ENCODE peak calls at places on chromosomes 16 and 17, in seven cellular contexts. E, B, D, X, R, T and M are unnamed samples.

GRCh38 chr16:81997738-81998137 is 13.5 kb downstream of the SDR42E1 start:
- DNase-seq in E (peak; percentile 60), B (no peak), D (no peak), X (no peak), R (no peak), T (no peak), M (peak; percentile 14)

GRCh38 chr16:73275448-73275847 is 227.5 kb upstream of the ZFHX3 start:
- DNase-seq in E (no peak), B (no peak), D (no peak), X (no peak), R (no peak), T (no peak), M (no peak)

GRCh38 chr17:79650283-79650682 is 39.4 kb upstream of the RBFOX3 start:
- DNase-seq in E (no peak), B (peak; percentile 5), D (no peak), X (no peak), R (peak; percentile 10), T (no peak), M (no peak)

GRCh38 chr16:8044796-8045195 is 545.5 kb downstream of the TMEM114 start:
- DNase-seq in E (no peak), B (no peak), D (no peak), X (peak; percentile 74), R (no peak), T (no peak), M (no peak)

GRCh38 chr17:60390881-60391418 is 983 bp downstream of the USP32 start:
- DNase-seq in E (peak; percentile 45), B (peak; percentile 13), D (peak; percentile 44), X (peak; percentile 92), R (peak; percentile 30), T (no peak), M (no peak)

GRCh38 chr17:75078097-75079022 is 9.4 kb upstream of the SLC16A5 start:
- DNase-seq in E (peak; percentile 55), B (no peak), D (peak; percentile 79), X (no peak), R (no peak), T (peak; percentile 40), M (no peak)

GRCh38 chr17:6713130-6713917 is at the start of gene SLC13A5:
- DNase-seq in E (peak; percentile 80), B (peak; percentile 44), D (no peak), X (no peak), R (no peak), T (no peak), M (no peak)

GRCh38 chr16:58198022-58198683 is at the start of gene CSNK2A2:
- DNase-seq in E (peak; percentile 72), B (peak; percentile 54), D (peak; percentile 72), X (no peak), R (peak; percentile 75), T (no peak), M (no peak)

GRCh38 chr17:11296994-11297393 is 56.0 kb downstream of the SHISA6 start:
- DNase-seq in E (peak; percentile 44), B (no peak), D (no peak), X (peak; percentile 45), R (no peak), T (no peak), M (no peak)

GRCh38 chr17:57459286-57459915 is 203.1 kb downstream of the MSI2 start:
- DNase-seq in E (peak; percentile 93), B (no peak), D (no peak), X (no peak), R (no peak), T (no peak), M (no peak)

GRCh38 chr16:30121741-30122620 is 1.0 kb downstream of the MAPK3 start:
- DNase-seq in E (no peak), B (peak; percentile 51), D (peak; percentile 61), X (peak; percentile 92), R (peak; percentile 53), T (no peak), M (peak; percentile 62)

GRCh38 chr17:80264048-80264792 is 3.6 kb downstream of the RNF213 start:
- DNase-seq in E (no peak), B (no peak), D (peak; percentile 50), X (no peak), R (peak; percentile 37), T (no peak), M (no peak)

GRCh38 chr17:36920032-36921000 is 17.0 kb upstream of the LHX1 start:
- DNase-seq in E (peak; percentile 84), B (no peak), D (no peak), X (no peak), R (no peak), T (no peak), M (no peak)

GRCh38 chr16:13638218-13638617 is 281.7 kb upstream of the ERCC4 start:
- DNase-seq in E (no peak), B (no peak), D (no peak), X (no peak), R (no peak), T (no peak), M (no peak)

GRCh38 chr17:57788710-57789109 is 43.6 kb upstream of the CCDC182 start:
- DNase-seq in E (no peak), B (no peak), D (no peak), X (no peak), R (no peak), T (no peak), M (no peak)

GRCh38 chr17:77374170-77374936 is 233.6 kb downstream of the SEC14L1 start:
- DNase-seq in E (no peak), B (peak; percentile 78), D (peak; percentile 92), X (peak; percentile 96), R (peak; percentile 87), T (no peak), M (peak; percentile 69)

GRCh38 chr17:82309656-82310570 is 7.5 kb downstream of the CD7 start:
- DNase-seq in E (no peak), B (no peak), D (no peak), X (no peak), R (no peak), T (no peak), M (no peak)
- TF ChIP-seq EP300 in E (no peak), B (no peak), D (no peak), X (no peak), R (no peak), T (no peak), M (no peak)

DNA sequence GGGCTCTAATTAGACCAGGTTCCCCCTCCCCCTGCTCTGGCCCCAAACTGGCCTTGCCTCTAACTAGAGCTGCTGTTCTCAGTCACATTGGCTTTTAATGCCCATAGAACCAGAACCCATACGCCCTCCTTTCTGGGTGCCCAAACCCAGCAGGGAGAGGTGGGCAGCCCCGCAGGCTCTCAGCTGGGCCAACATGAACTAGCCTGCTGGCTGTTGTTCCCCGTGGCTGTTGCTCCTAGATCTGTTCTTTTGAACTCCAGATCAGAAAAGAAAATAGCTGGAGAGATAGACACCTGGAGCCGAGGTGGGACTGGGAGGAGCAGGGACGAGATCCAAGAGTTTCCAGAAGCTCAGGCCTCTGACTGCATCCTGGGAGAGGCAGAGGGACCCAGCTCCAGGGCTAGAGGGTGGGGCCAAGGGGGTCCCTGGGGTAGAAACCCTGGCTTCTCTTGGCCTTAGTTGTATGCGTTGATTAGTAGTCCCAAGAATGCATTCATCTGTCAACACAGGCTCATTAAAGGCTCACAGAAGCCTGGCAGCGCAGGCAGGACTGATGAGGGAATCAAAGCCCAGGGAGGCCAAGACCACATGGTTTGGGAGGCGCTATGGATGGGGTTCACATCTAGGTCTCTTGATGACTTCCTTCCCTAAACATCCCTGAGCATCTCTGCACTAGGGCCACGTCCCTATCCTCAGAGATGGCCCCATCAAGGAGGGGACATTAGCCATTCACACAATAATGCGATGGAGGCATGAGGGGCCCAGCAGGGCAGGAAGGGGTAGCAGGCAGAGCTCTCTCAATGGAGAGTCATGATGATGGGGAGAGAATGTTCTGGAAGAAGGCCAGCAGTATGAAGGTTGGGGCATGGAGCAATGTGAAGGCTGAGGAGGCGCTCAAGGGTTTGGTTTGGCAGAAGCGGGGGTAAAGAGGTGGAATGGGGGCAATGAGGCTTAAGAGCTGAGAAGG is 1.3 kb upstream of the CPSF4L start:
- DNase-seq in E (no peak), B (no peak), D (no peak), X (no peak), R (no peak), T (no peak), M (no peak)
- TF ChIP-seq POLR2A in E (no peak), B (no peak), D (no peak), X (no peak), R (no peak), T (no peak), M (no peak)

GRCh38 chr17:72422505-72423285 is 301.9 kb downstream of the SOX9 start:
- DNase-seq in E (peak; percentile 97), B (no peak), D (peak; percentile 38), X (no peak), R (peak; percentile 50), T (peak; percentile 94), M (no peak)
- TF ChIP-seq EP300 in E (peak; percentile 50), B (no peak), D (no peak), X (no peak), R (no peak), T (peak; percentile 64), M (no peak)

GRCh38 chr17:39626171-39626670 is 531 bp upstream of the PPP1R1B start:
- DNase-seq in E (no peak), B (no peak), D (no peak), X (no peak), R (no peak), T (no peak), M (no peak)

GRCh38 chr17:39626671-39627169 is at the start of gene PPP1R1B:
- DNase-seq in E (no peak), B (no peak), D (no peak), X (no peak), R (no peak), T (no peak), M (no peak)

GRCh38 chr17:39627717-39628516 is 1.2 kb downstream of the PPP1R1B start:
- DNase-seq in E (no peak), B (no peak), D (peak; percentile 34), X (no peak), R (no peak), T (no peak), M (no peak)

GRCh38 chr17:39628655-39629493 is 2.1 kb downstream of the PPP1R1B start:
- DNase-seq in E (no peak), B (no peak), D (peak; percentile 91), X (no peak), R (peak; percentile 49), T (no peak), M (no peak)

DNA sequence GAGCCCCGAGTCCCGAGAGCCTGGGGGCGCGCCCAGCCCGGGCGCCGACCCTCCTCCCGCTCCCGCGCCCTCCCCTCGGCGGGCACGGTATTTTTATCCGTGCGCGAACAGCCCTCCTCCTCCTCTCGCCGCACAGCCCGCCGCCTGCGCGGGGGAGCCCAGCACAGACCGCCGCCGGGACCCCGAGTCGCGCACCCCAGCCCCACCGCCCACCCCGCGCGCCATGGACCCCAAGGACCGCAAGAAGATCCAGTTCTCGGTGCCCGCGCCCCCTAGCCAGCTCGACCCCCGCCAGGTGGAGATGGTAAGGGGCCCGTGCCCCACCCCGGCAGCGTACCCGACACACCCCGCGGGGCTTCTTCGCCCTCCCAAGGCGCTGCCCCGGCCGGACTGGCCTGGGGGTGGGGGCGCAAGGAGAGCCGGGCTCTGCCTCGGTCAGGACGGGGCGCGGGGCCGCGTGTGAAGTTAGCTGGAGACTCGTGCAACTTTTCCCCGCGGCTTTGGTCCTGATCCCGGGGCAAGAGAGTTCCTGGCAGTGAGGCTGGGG is 491 bp downstream of the PPP1R1B start:
- DNase-seq in E (no peak), B (no peak), D (no peak), X (no peak), R (no peak), T (no peak), M (no peak)
- TF ChIP-seq POLR2A in E (no peak), B (no peak), D (no peak), X (no peak), R (no peak), T (no peak), M (no peak)